ENCODE peak calls at places on chromosomes 2 and 18, in four cellular contexts. O is hepatocyte, Z is spleen, Y is ovary. S is an unnamed sample.

GRCh38 chr2:169091761-169092523 is 22.6 kb downstream of the DHRS9 start:
- DNase-seq in Y (no peak), Z (no peak), O (no peak), S (no peak)

GRCh38 chr2:238684362-238685326 is 163.2 kb upstream of the TWIST2 start:
- DNase-seq in Y (peak), Z (no peak), O (peak), S (no peak)

GRCh38 chr2:145253492-145253891 is 733.6 kb upstream of the ZEB2 start:
- DNase-seq in O (no peak), Y (no peak), Z (no peak), S (no peak)

GRCh38 chr2:8441986-8442385 is 239.9 kb upstream of the ID2 start:
- DNase-seq in Z (no peak), O (no peak), Y (no peak), S (peak)

GRCh38 chr2:238264072-238264460 is 24.2 kb upstream of the HES6 start:
- DNase-seq in O (no peak), Z (peak), Y (no peak), S (no peak)

GRCh38 chr2:213219816-213220215 is 64.4 kb upstream of the SPAG16 start:
- DNase-seq in O (no peak), Y (no peak), Z (no peak), S (no peak)

GRCh38 chr18:28147674-28148171 is 29.2 kb downstream of the CDH2 start:
- DNase-seq in O (peak), Z (no peak), Y (no peak), S (no peak)

GRCh38 chr2:145344076-145344724 is 824.3 kb upstream of the ZEB2 start:
- DNase-seq in O (no peak), Z (no peak), Y (no peak), S (no peak)

GRCh38 chr2:166665991-166666940 is 172.2 kb upstream of the SCN7A start:
- DNase-seq in O (peak), Z (no peak), Y (no peak), S (no peak)

GRCh38 chr2:217168396-217168795 is 308.5 kb upstream of the TNP1 start:
- DNase-seq in O (peak), Z (no peak), Y (no peak), S (no peak)

GRCh38 chr2:69138793-69139510 is 126.0 kb downstream of the ANTXR1 start:
- DNase-seq in Y (no peak), Z (no peak), O (peak), S (no peak)

GRCh38 chr2:9720352-9721093 is 89.7 kb upstream of the YWHAQ start:
- DNase-seq in Z (no peak), O (no peak), Y (no peak), S (no peak)

GRCh38 chr18:53790817-53791216 is 433.7 kb downstream of the MBD2 start:
- DNase-seq in Y (no peak), O (no peak), Z (no peak), S (no peak)

GRCh38 chr2:226414313-226414712 is 385.3 kb downstream of the IRS1 start:
- DNase-seq in Z (no peak), Y (no peak), O (no peak), S (no peak)

GRCh38 chr2:132441051-132441450 is 24.4 kb downstream of the GPR39 start:
- DNase-seq in Y (no peak), Z (no peak), O (no peak), S (no peak)

GRCh38 chr2:132439703-132440398 is 23.2 kb downstream of the GPR39 start:
- DNase-seq in Z (no peak), Y (no peak), O (peak), S (no peak)

GRCh38 chr2:132437852-132438649 is 21.4 kb downstream of the GPR39 start:
- DNase-seq in Y (no peak), Z (no peak), O (no peak), S (no peak)

GRCh38 chr2:132443106-132443505 is 26.5 kb downstream of the GPR39 start:
- DNase-seq in Z (no peak), Y (no peak), O (no peak), S (no peak)

GRCh38 chr2:132438650-132439030 is 22.0 kb downstream of the GPR39 start:
- DNase-seq in Y (no peak), Z (no peak), O (no peak), S (no peak)
- H3K27ac ChIP-seq in Y (no peak), Z (no peak), O (peak), S (no peak)

DNA sequence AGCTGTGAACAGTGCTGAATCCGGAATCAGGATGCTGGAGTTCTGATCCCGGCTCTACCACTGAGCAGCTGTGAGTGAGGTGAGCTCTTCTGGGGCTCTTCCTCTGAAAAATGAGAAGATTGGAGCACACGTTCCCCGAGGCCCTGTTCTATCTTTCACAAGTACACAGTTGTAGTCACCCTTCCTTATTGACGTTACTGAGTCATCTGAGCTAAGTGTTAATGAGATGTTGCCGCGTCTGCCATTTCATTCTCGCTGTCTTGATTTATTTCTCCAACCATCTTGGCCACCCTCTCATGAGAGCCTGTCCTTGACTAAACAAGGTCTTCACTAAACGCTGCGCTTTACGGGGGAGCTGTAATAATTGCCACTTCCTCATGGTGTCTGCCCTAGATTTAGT is 31.9 kb upstream of the EFR3B start:
- DNase-seq in Y (no peak), O (no peak), Z (no peak), S (no peak)
- H3K27ac ChIP-seq in Y (no peak), O (peak), Z (no peak), S (no peak)

GRCh38 chr2:27671235-27671634 is 7.5 kb downstream of the SLC4A1AP start:
- DNase-seq in O (no peak), Y (no peak), Z (no peak), S (no peak)

GRCh38 chr2:27664245-27664574 is 521 bp downstream of the SLC4A1AP start:
- DNase-seq in Y (no peak), Z (no peak), O (peak), S (no peak)

GRCh38 chr2:27664622-27665363 is 1.1 kb downstream of the SLC4A1AP start:
- DNase-seq in Z (no peak), O (no peak), Y (no peak), S (no peak)

GRCh38 chr2:27663463-27664244 is at the start of the genes SLC4A1AP and SUPT7L:
- DNase-seq in O (peak), Y (peak), Z (peak), S (peak)

GRCh38 chr2:27667439-27667838 is 3.8 kb downstream of the SLC4A1AP start:
- DNase-seq in Z (no peak), O (no peak), Y (no peak), S (no peak)
- H3K27ac ChIP-seq in Z (peak), O (no peak), Y (no peak), S (no peak)

GRCh38 chr2:10903861-10904210 is 7.9 kb upstream of the KCNF1 start:
- DNase-seq in Z (no peak), O (no peak), Y (no peak), S (no peak)

GRCh38 chr2:10901565-10901964 is 10.2 kb upstream of the KCNF1 start:
- DNase-seq in O (no peak), Y (no peak), Z (no peak), S (no peak)

GRCh38 chr2:10900216-10901109 is 11.3 kb upstream of the KCNF1 start:
- DNase-seq in Z (no peak), O (no peak), Y (no peak), S (no peak)

GRCh38 chr2:10897956-10898355 is 13.8 kb upstream of the KCNF1 start:
- DNase-seq in Z (no peak), Y (no peak), O (no peak), S (no peak)

DNA sequence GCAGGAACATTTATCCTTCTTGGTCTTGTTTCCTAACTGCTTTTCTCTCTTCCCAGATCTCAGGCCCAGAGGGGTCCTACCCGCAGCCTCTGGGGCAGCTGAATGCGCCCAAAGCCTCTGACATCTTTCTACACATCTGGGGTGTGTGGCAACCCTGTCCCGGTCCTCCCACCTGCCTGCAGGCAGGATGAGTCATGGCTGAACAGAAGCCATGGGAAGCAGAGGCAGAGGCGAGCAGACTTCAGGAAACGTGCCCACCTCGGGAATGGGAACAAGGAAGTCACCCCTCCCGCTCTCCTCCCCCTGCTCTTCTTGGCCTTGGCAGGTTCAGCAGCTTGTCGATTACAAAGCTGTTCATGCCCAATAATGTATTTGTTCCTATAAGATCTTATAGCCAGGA is 10.6 kb upstream of the KCNF1 start:
- DNase-seq in O (peak), Z (no peak), Y (no peak), S (no peak)
- H3K27ac ChIP-seq in O (no peak), Z (no peak), Y (no peak), S (no peak)

GRCh38 chr2:227415538-227416424 is 28.0 kb upstream of the SCYGR1 start:
- DNase-seq in Z (peak), Y (peak), O (no peak), S (no peak)
- H3K27ac ChIP-seq in Z (peak), Y (peak), O (no peak), S (no peak)

DNA sequence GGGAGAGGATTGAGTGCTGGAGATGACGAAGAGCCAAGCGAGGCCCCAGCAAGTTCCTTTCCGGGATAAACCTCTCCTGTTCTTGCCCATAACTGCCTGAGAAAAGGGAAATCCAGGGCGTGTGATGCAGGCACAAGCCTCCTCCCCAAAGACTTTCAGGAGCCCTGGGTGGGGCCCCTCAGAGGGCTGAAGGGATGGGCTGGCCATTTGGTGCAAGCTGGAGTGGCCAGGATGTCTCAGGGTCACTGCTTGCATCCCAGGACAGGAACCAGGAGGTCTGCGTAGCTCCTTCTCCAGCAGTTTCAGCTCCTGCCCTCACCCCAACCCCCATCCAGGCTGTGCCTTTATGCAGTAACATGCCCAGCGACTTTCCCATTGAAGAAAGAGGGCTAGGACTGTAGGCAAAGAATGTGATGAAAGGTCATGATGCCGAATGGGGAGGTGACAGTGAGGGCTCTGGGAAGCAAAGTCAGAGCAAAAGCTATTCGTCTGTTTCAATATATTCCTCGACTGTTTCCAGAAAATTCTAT is 80.2 kb downstream of the PXDN start:
- DNase-seq in O (no peak), Z (no peak), Y (no peak), S (no peak)
- H3K27ac ChIP-seq in O (no peak), Z (no peak), Y (no peak), S (no peak)